ENCODE peak calls at places on chromosomes 1 and 21, in ten cellular contexts. One of them, this sample, is unnamed.
A peak's percentile ranks its signal among the peaks of the same experiment; 100 is the strongest.

GRCh38 chr21:16082038-16082816 is 352.4 kb downstream of the USP25 start:
- DNase-seq in nucleus accumbens: no peak
- DNase-seq in WTC11: no peak
- DNase-seq in stomach: no peak
- DNase-seq in B cell: no peak
- DNase-seq in NCI-H1436: peak; percentile 8
- DNase-seq in adrenal gland: no peak
- DNase-seq in activated T-helper 2 cell treated with anti-CD3 and anti-CD28 coated beads, Interferon-gamma antibody, Interleukin-2, Interleukin-4, amounts not matched to agents 10 μg/mL and 5 μg/mL and 100 μg/mL, durations not matched to agents 14 hours and 24 hours and 36 hours: no peak
- DNase-seq in activated CD8-positive, alpha-beta memory T cell treated with anti-CD3 and anti-CD28 coated beads, Interleukin-2, amount 50 U/mL, for 48 hours: no peak
- DNase-seq in stimulated activated CD4-positive, alpha-beta T cell treated with anti-CD3 and anti-CD28 coated beads, Interleukin-12 subunit alpha, Interleukin-12 subunit beta, amount 100 ng/mL, for 4 hours: no peak
- DNase-seq in this sample: no peak

GRCh38 chr1:48495166-48495565 is 23.2 kb upstream of the SPATA6 start:
- DNase-seq in B cell: no peak
- DNase-seq in NCI-H1436: no peak
- DNase-seq in nucleus accumbens: no peak
- DNase-seq in WTC11: no peak
- DNase-seq in stimulated activated CD4-positive, alpha-beta T cell treated with anti-CD3 and anti-CD28 coated beads, Interleukin-12 subunit alpha, Interleukin-12 subunit beta, amount 100 ng/mL, for 4 hours: no peak
- DNase-seq in adrenal gland: no peak
- DNase-seq in activated T-helper 2 cell treated with anti-CD3 and anti-CD28 coated beads, Interferon-gamma antibody, Interleukin-2, Interleukin-4, amounts not matched to agents 10 μg/mL and 5 μg/mL and 100 μg/mL, durations not matched to agents 14 hours and 24 hours and 36 hours: no peak
- DNase-seq in activated CD8-positive, alpha-beta memory T cell treated with anti-CD3 and anti-CD28 coated beads, Interleukin-2, amount 50 U/mL, for 48 hours: no peak
- DNase-seq in stomach: no peak
- DNase-seq in this sample: no peak

GRCh38 chr1:86064899-86065298 is 91.7 kb downstream of the COL24A1 start:
- DNase-seq in stimulated activated CD4-positive, alpha-beta T cell treated with anti-CD3 and anti-CD28 coated beads, Interleukin-12 subunit alpha, Interleukin-12 subunit beta, amount 100 ng/mL, for 4 hours: no peak
- DNase-seq in WTC11: no peak
- DNase-seq in adrenal gland: no peak
- DNase-seq in activated CD8-positive, alpha-beta memory T cell treated with anti-CD3 and anti-CD28 coated beads, Interleukin-2, amount 50 U/mL, for 48 hours: no peak
- DNase-seq in nucleus accumbens: no peak
- DNase-seq in B cell: no peak
- DNase-seq in stomach: no peak
- DNase-seq in NCI-H1436: no peak
- DNase-seq in activated T-helper 2 cell treated with anti-CD3 and anti-CD28 coated beads, Interferon-gamma antibody, Interleukin-2, Interleukin-4, amounts not matched to agents 10 μg/mL and 5 μg/mL and 100 μg/mL, durations not matched to agents 14 hours and 24 hours and 36 hours: no peak
- DNase-seq in this sample: no peak

GRCh38 chr21:34988625-34989024 is 60.5 kb downstream of the RUNX1 start:
- DNase-seq in activated T-helper 2 cell treated with anti-CD3 and anti-CD28 coated beads, Interferon-gamma antibody, Interleukin-2, Interleukin-4, amounts not matched to agents 10 μg/mL and 5 μg/mL and 100 μg/mL, durations not matched to agents 14 hours and 24 hours and 36 hours: no peak
- DNase-seq in NCI-H1436: no peak
- DNase-seq in adrenal gland: no peak
- DNase-seq in WTC11: no peak
- DNase-seq in activated CD8-positive, alpha-beta memory T cell treated with anti-CD3 and anti-CD28 coated beads, Interleukin-2, amount 50 U/mL, for 48 hours: no peak
- DNase-seq in stimulated activated CD4-positive, alpha-beta T cell treated with anti-CD3 and anti-CD28 coated beads, Interleukin-12 subunit alpha, Interleukin-12 subunit beta, amount 100 ng/mL, for 4 hours: no peak
- DNase-seq in B cell: no peak
- DNase-seq in nucleus accumbens: no peak
- DNase-seq in stomach: no peak
- DNase-seq in this sample: no peak

GRCh38 chr1:107093385-107093784 is 36.9 kb downstream of the PRMT6 start:
- DNase-seq in adrenal gland: no peak
- DNase-seq in stomach: no peak
- DNase-seq in B cell: no peak
- DNase-seq in WTC11: no peak
- DNase-seq in stimulated activated CD4-positive, alpha-beta T cell treated with anti-CD3 and anti-CD28 coated beads, Interleukin-12 subunit alpha, Interleukin-12 subunit beta, amount 100 ng/mL, for 4 hours: no peak
- DNase-seq in activated CD8-positive, alpha-beta memory T cell treated with anti-CD3 and anti-CD28 coated beads, Interleukin-2, amount 50 U/mL, for 48 hours: no peak
- DNase-seq in activated T-helper 2 cell treated with anti-CD3 and anti-CD28 coated beads, Interferon-gamma antibody, Interleukin-2, Interleukin-4, amounts not matched to agents 10 μg/mL and 5 μg/mL and 100 μg/mL, durations not matched to agents 14 hours and 24 hours and 36 hours: no peak
- DNase-seq in NCI-H1436: no peak
- DNase-seq in nucleus accumbens: no peak
- DNase-seq in this sample: no peak

GRCh38 chr21:26116456-26117011 is 54.0 kb downstream of the APP start:
- DNase-seq in adrenal gland: no peak
- DNase-seq in nucleus accumbens: no peak
- DNase-seq in NCI-H1436: no peak
- DNase-seq in stomach: no peak
- DNase-seq in stimulated activated CD4-positive, alpha-beta T cell treated with anti-CD3 and anti-CD28 coated beads, Interleukin-12 subunit alpha, Interleukin-12 subunit beta, amount 100 ng/mL, for 4 hours: no peak
- DNase-seq in activated CD8-positive, alpha-beta memory T cell treated with anti-CD3 and anti-CD28 coated beads, Interleukin-2, amount 50 U/mL, for 48 hours: no peak
- DNase-seq in activated T-helper 2 cell treated with anti-CD3 and anti-CD28 coated beads, Interferon-gamma antibody, Interleukin-2, Interleukin-4, amounts not matched to agents 10 μg/mL and 5 μg/mL and 100 μg/mL, durations not matched to agents 14 hours and 24 hours and 36 hours: no peak
- DNase-seq in B cell: no peak
- DNase-seq in WTC11: no peak
- DNase-seq in this sample: no peak

GRCh38 chr1:153540394-153541361 is at the start of gene S100A5:
- DNase-seq in WTC11: no peak
- DNase-seq in stimulated activated CD4-positive, alpha-beta T cell treated with anti-CD3 and anti-CD28 coated beads, Interleukin-12 subunit alpha, Interleukin-12 subunit beta, amount 100 ng/mL, for 4 hours: no peak
- DNase-seq in stomach: no peak
- DNase-seq in NCI-H1436: no peak
- DNase-seq in activated T-helper 2 cell treated with anti-CD3 and anti-CD28 coated beads, Interferon-gamma antibody, Interleukin-2, Interleukin-4, amounts not matched to agents 10 μg/mL and 5 μg/mL and 100 μg/mL, durations not matched to agents 14 hours and 24 hours and 36 hours: peak; percentile 49
- DNase-seq in activated CD8-positive, alpha-beta memory T cell treated with anti-CD3 and anti-CD28 coated beads, Interleukin-2, amount 50 U/mL, for 48 hours: no peak
- DNase-seq in B cell: peak; percentile 52
- DNase-seq in adrenal gland: no peak
- DNase-seq in nucleus accumbens: no peak
- DNase-seq in this sample: peak; percentile 41

GRCh38 chr1:51314974-51315373 is 15.4 kb downstream of the TTC39A start:
- DNase-seq in stimulated activated CD4-positive, alpha-beta T cell treated with anti-CD3 and anti-CD28 coated beads, Interleukin-12 subunit alpha, Interleukin-12 subunit beta, amount 100 ng/mL, for 4 hours: no peak
- DNase-seq in activated T-helper 2 cell treated with anti-CD3 and anti-CD28 coated beads, Interferon-gamma antibody, Interleukin-2, Interleukin-4, amounts not matched to agents 10 μg/mL and 5 μg/mL and 100 μg/mL, durations not matched to agents 14 hours and 24 hours and 36 hours: no peak
- DNase-seq in adrenal gland: no peak
- DNase-seq in WTC11: no peak
- DNase-seq in nucleus accumbens: no peak
- DNase-seq in NCI-H1436: no peak
- DNase-seq in B cell: no peak
- DNase-seq in activated CD8-positive, alpha-beta memory T cell treated with anti-CD3 and anti-CD28 coated beads, Interleukin-2, amount 50 U/mL, for 48 hours: no peak
- DNase-seq in stomach: peak; percentile 59
- DNase-seq in this sample: no peak

GRCh38 chr1:230867903-230868735 is at the start of gene C1orf198:
- DNase-seq in nucleus accumbens: peak; percentile 81
- DNase-seq in B cell: peak; percentile 95
- DNase-seq in activated T-helper 2 cell treated with anti-CD3 and anti-CD28 coated beads, Interferon-gamma antibody, Interleukin-2, Interleukin-4, amounts not matched to agents 10 μg/mL and 5 μg/mL and 100 μg/mL, durations not matched to agents 14 hours and 24 hours and 36 hours: peak; percentile 67
- DNase-seq in NCI-H1436: peak; percentile 68
- DNase-seq in activated CD8-positive, alpha-beta memory T cell treated with anti-CD3 and anti-CD28 coated beads, Interleukin-2, amount 50 U/mL, for 48 hours: peak; percentile 92
- DNase-seq in stimulated activated CD4-positive, alpha-beta T cell treated with anti-CD3 and anti-CD28 coated beads, Interleukin-12 subunit alpha, Interleukin-12 subunit beta, amount 100 ng/mL, for 4 hours: peak; percentile 80
- DNase-seq in adrenal gland: peak; percentile 71
- DNase-seq in WTC11: peak; percentile 79
- DNase-seq in stomach: peak; percentile 78
- DNase-seq in this sample: peak; percentile 57

GRCh38 chr1:221809101-221810029 is 67.5 kb upstream of the DUSP10 start:
- DNase-seq in activated T-helper 2 cell treated with anti-CD3 and anti-CD28 coated beads, Interferon-gamma antibody, Interleukin-2, Interleukin-4, amounts not matched to agents 10 μg/mL and 5 μg/mL and 100 μg/mL, durations not matched to agents 14 hours and 24 hours and 36 hours: no peak
- DNase-seq in nucleus accumbens: no peak
- DNase-seq in stimulated activated CD4-positive, alpha-beta T cell treated with anti-CD3 and anti-CD28 coated beads, Interleukin-12 subunit alpha, Interleukin-12 subunit beta, amount 100 ng/mL, for 4 hours: no peak
- DNase-seq in stomach: no peak
- DNase-seq in NCI-H1436: no peak
- DNase-seq in adrenal gland: no peak
- DNase-seq in B cell: no peak
- DNase-seq in activated CD8-positive, alpha-beta memory T cell treated with anti-CD3 and anti-CD28 coated beads, Interleukin-2, amount 50 U/mL, for 48 hours: no peak
- DNase-seq in WTC11: no peak
- DNase-seq in this sample: no peak

GRCh38 chr1:165773324-165773965 is 4.8 kb upstream of the TMCO1 start:
- DNase-seq in stomach: no peak
- DNase-seq in stimulated activated CD4-positive, alpha-beta T cell treated with anti-CD3 and anti-CD28 coated beads, Interleukin-12 subunit alpha, Interleukin-12 subunit beta, amount 100 ng/mL, for 4 hours: no peak
- DNase-seq in activated T-helper 2 cell treated with anti-CD3 and anti-CD28 coated beads, Interferon-gamma antibody, Interleukin-2, Interleukin-4, amounts not matched to agents 10 μg/mL and 5 μg/mL and 100 μg/mL, durations not matched to agents 14 hours and 24 hours and 36 hours: no peak
- DNase-seq in NCI-H1436: no peak
- DNase-seq in adrenal gland: peak; percentile 34
- DNase-seq in B cell: no peak
- DNase-seq in WTC11: no peak
- DNase-seq in nucleus accumbens: no peak
- DNase-seq in activated CD8-positive, alpha-beta memory T cell treated with anti-CD3 and anti-CD28 coated beads, Interleukin-2, amount 50 U/mL, for 48 hours: no peak
- DNase-seq in this sample: no peak

GRCh38 chr1:206714331-206715058 is 29.8 kb downstream of the MAPKAPK2 start:
- DNase-seq in stimulated activated CD4-positive, alpha-beta T cell treated with anti-CD3 and anti-CD28 coated beads, Interleukin-12 subunit alpha, Interleukin-12 subunit beta, amount 100 ng/mL, for 4 hours: no peak
- DNase-seq in stomach: no peak
- DNase-seq in NCI-H1436: no peak
- DNase-seq in adrenal gland: peak; percentile 79
- DNase-seq in activated CD8-positive, alpha-beta memory T cell treated with anti-CD3 and anti-CD28 coated beads, Interleukin-2, amount 50 U/mL, for 48 hours: no peak
- DNase-seq in activated T-helper 2 cell treated with anti-CD3 and anti-CD28 coated beads, Interferon-gamma antibody, Interleukin-2, Interleukin-4, amounts not matched to agents 10 μg/mL and 5 μg/mL and 100 μg/mL, durations not matched to agents 14 hours and 24 hours and 36 hours: no peak
- DNase-seq in WTC11: no peak
- DNase-seq in B cell: no peak
- DNase-seq in nucleus accumbens: no peak
- DNase-seq in this sample: peak; percentile 52

GRCh38 chr21:26099610-26100219 is 70.9 kb downstream of the APP start:
- DNase-seq in nucleus accumbens: no peak
- DNase-seq in adrenal gland: no peak
- DNase-seq in WTC11: no peak
- DNase-seq in NCI-H1436: peak; percentile 51
- DNase-seq in stomach: no peak
- DNase-seq in activated CD8-positive, alpha-beta memory T cell treated with anti-CD3 and anti-CD28 coated beads, Interleukin-2, amount 50 U/mL, for 48 hours: no peak
- DNase-seq in B cell: no peak
- DNase-seq in stimulated activated CD4-positive, alpha-beta T cell treated with anti-CD3 and anti-CD28 coated beads, Interleukin-12 subunit alpha, Interleukin-12 subunit beta, amount 100 ng/mL, for 4 hours: no peak
- DNase-seq in activated T-helper 2 cell treated with anti-CD3 and anti-CD28 coated beads, Interferon-gamma antibody, Interleukin-2, Interleukin-4, amounts not matched to agents 10 μg/mL and 5 μg/mL and 100 μg/mL, durations not matched to agents 14 hours and 24 hours and 36 hours: no peak
- DNase-seq in this sample: no peak

GRCh38 chr1:109782514-109782913 is 18.8 kb upstream of the EPS8L3 start:
- DNase-seq in WTC11: peak; percentile 31
- DNase-seq in stimulated activated CD4-positive, alpha-beta T cell treated with anti-CD3 and anti-CD28 coated beads, Interleukin-12 subunit alpha, Interleukin-12 subunit beta, amount 100 ng/mL, for 4 hours: no peak
- DNase-seq in stomach: no peak
- DNase-seq in NCI-H1436: no peak
- DNase-seq in adrenal gland: no peak
- DNase-seq in activated T-helper 2 cell treated with anti-CD3 and anti-CD28 coated beads, Interferon-gamma antibody, Interleukin-2, Interleukin-4, amounts not matched to agents 10 μg/mL and 5 μg/mL and 100 μg/mL, durations not matched to agents 14 hours and 24 hours and 36 hours: no peak
- DNase-seq in B cell: no peak
- DNase-seq in activated CD8-positive, alpha-beta memory T cell treated with anti-CD3 and anti-CD28 coated beads, Interleukin-2, amount 50 U/mL, for 48 hours: no peak
- DNase-seq in nucleus accumbens: no peak
- DNase-seq in this sample: no peak

GRCh38 chr1:1616045-1616821 is 933 bp downstream of the MIB2 start:
- DNase-seq in stimulated activated CD4-positive, alpha-beta T cell treated with anti-CD3 and anti-CD28 coated beads, Interleukin-12 subunit alpha, Interleukin-12 subunit beta, amount 100 ng/mL, for 4 hours: peak; percentile 52
- DNase-seq in nucleus accumbens: no peak
- DNase-seq in adrenal gland: peak; percentile 69
- DNase-seq in B cell: peak; percentile 91
- DNase-seq in stomach: peak; percentile 58
- DNase-seq in activated CD8-positive, alpha-beta memory T cell treated with anti-CD3 and anti-CD28 coated beads, Interleukin-2, amount 50 U/mL, for 48 hours: no peak
- DNase-seq in WTC11: peak; percentile 15
- DNase-seq in NCI-H1436: no peak
- DNase-seq in activated T-helper 2 cell treated with anti-CD3 and anti-CD28 coated beads, Interferon-gamma antibody, Interleukin-2, Interleukin-4, amounts not matched to agents 10 μg/mL and 5 μg/mL and 100 μg/mL, durations not matched to agents 14 hours and 24 hours and 36 hours: peak; percentile 40
- DNase-seq in this sample: peak; percentile 32

GRCh38 chr21:31554511-31555022 is 104.9 kb upstream of the SOD1 start:
- DNase-seq in adrenal gland: no peak
- DNase-seq in stimulated activated CD4-positive, alpha-beta T cell treated with anti-CD3 and anti-CD28 coated beads, Interleukin-12 subunit alpha, Interleukin-12 subunit beta, amount 100 ng/mL, for 4 hours: peak; percentile 21
- DNase-seq in activated T-helper 2 cell treated with anti-CD3 and anti-CD28 coated beads, Interferon-gamma antibody, Interleukin-2, Interleukin-4, amounts not matched to agents 10 μg/mL and 5 μg/mL and 100 μg/mL, durations not matched to agents 14 hours and 24 hours and 36 hours: peak; percentile 18
- DNase-seq in activated CD8-positive, alpha-beta memory T cell treated with anti-CD3 and anti-CD28 coated beads, Interleukin-2, amount 50 U/mL, for 48 hours: peak; percentile 64
- DNase-seq in NCI-H1436: no peak
- DNase-seq in nucleus accumbens: peak; percentile 40
- DNase-seq in stomach: no peak
- DNase-seq in B cell: no peak
- DNase-seq in WTC11: no peak
- DNase-seq in this sample: no peak

GRCh38 chr1:97489834-97490233 is 431.0 kb downstream of the DPYD start:
- DNase-seq in stimulated activated CD4-positive, alpha-beta T cell treated with anti-CD3 and anti-CD28 coated beads, Interleukin-12 subunit alpha, Interleukin-12 subunit beta, amount 100 ng/mL, for 4 hours: no peak
- DNase-seq in WTC11: no peak
- DNase-seq in adrenal gland: no peak
- DNase-seq in activated CD8-positive, alpha-beta memory T cell treated with anti-CD3 and anti-CD28 coated beads, Interleukin-2, amount 50 U/mL, for 48 hours: no peak
- DNase-seq in activated T-helper 2 cell treated with anti-CD3 and anti-CD28 coated beads, Interferon-gamma antibody, Interleukin-2, Interleukin-4, amounts not matched to agents 10 μg/mL and 5 μg/mL and 100 μg/mL, durations not matched to agents 14 hours and 24 hours and 36 hours: no peak
- DNase-seq in B cell: no peak
- DNase-seq in NCI-H1436: no peak
- DNase-seq in stomach: no peak
- DNase-seq in nucleus accumbens: no peak
- DNase-seq in this sample: no peak

GRCh38 chr1:76124196-76124595 is 49.6 kb downstream of the ST6GALNAC3 start:
- DNase-seq in activated CD8-positive, alpha-beta memory T cell treated with anti-CD3 and anti-CD28 coated beads, Interleukin-2, amount 50 U/mL, for 48 hours: no peak
- DNase-seq in NCI-H1436: no peak
- DNase-seq in stimulated activated CD4-positive, alpha-beta T cell treated with anti-CD3 and anti-CD28 coated beads, Interleukin-12 subunit alpha, Interleukin-12 subunit beta, amount 100 ng/mL, for 4 hours: no peak
- DNase-seq in WTC11: no peak
- DNase-seq in B cell: no peak
- DNase-seq in adrenal gland: no peak
- DNase-seq in activated T-helper 2 cell treated with anti-CD3 and anti-CD28 coated beads, Interferon-gamma antibody, Interleukin-2, Interleukin-4, amounts not matched to agents 10 μg/mL and 5 μg/mL and 100 μg/mL, durations not matched to agents 14 hours and 24 hours and 36 hours: no peak
- DNase-seq in nucleus accumbens: no peak
- DNase-seq in stomach: no peak
- DNase-seq in this sample: no peak

GRCh38 chr21:43916691-43917514 is 51.9 kb downstream of the AGPAT3 start:
- DNase-seq in stimulated activated CD4-positive, alpha-beta T cell treated with anti-CD3 and anti-CD28 coated beads, Interleukin-12 subunit alpha, Interleukin-12 subunit beta, amount 100 ng/mL, for 4 hours: peak; percentile 51
- DNase-seq in NCI-H1436: no peak
- DNase-seq in adrenal gland: no peak
- DNase-seq in nucleus accumbens: no peak
- DNase-seq in activated CD8-positive, alpha-beta memory T cell treated with anti-CD3 and anti-CD28 coated beads, Interleukin-2, amount 50 U/mL, for 48 hours: peak; percentile 81
- DNase-seq in activated T-helper 2 cell treated with anti-CD3 and anti-CD28 coated beads, Interferon-gamma antibody, Interleukin-2, Interleukin-4, amounts not matched to agents 10 μg/mL and 5 μg/mL and 100 μg/mL, durations not matched to agents 14 hours and 24 hours and 36 hours: peak; percentile 62
- DNase-seq in WTC11: no peak
- DNase-seq in B cell: peak; percentile 81
- DNase-seq in stomach: no peak
- DNase-seq in this sample: peak; percentile 63

GRCh38 chr1:109295712-109296415 is 10.9 kb downstream of the MYBPHL start:
- DNase-seq in stimulated activated CD4-positive, alpha-beta T cell treated with anti-CD3 and anti-CD28 coated beads, Interleukin-12 subunit alpha, Interleukin-12 subunit beta, amount 100 ng/mL, for 4 hours: no peak
- DNase-seq in adrenal gland: no peak
- DNase-seq in activated CD8-positive, alpha-beta memory T cell treated with anti-CD3 and anti-CD28 coated beads, Interleukin-2, amount 50 U/mL, for 48 hours: no peak
- DNase-seq in stomach: no peak
- DNase-seq in activated T-helper 2 cell treated with anti-CD3 and anti-CD28 coated beads, Interferon-gamma antibody, Interleukin-2, Interleukin-4, amounts not matched to agents 10 μg/mL and 5 μg/mL and 100 μg/mL, durations not matched to agents 14 hours and 24 hours and 36 hours: no peak
- DNase-seq in WTC11: no peak
- DNase-seq in NCI-H1436: no peak
- DNase-seq in nucleus accumbens: no peak
- DNase-seq in B cell: no peak
- DNase-seq in this sample: no peak

GRCh38 chr1:172533511-172534116 is 664 bp downstream of the SUCO start:
- DNase-seq in WTC11: no peak
- DNase-seq in activated CD8-positive, alpha-beta memory T cell treated with anti-CD3 and anti-CD28 coated beads, Interleukin-2, amount 50 U/mL, for 48 hours: peak; percentile 65
- DNase-seq in B cell: peak; percentile 62
- DNase-seq in activated T-helper 2 cell treated with anti-CD3 and anti-CD28 coated beads, Interferon-gamma antibody, Interleukin-2, Interleukin-4, amounts not matched to agents 10 μg/mL and 5 μg/mL and 100 μg/mL, durations not matched to agents 14 hours and 24 hours and 36 hours: peak; percentile 36
- DNase-seq in NCI-H1436: peak; percentile 51
- DNase-seq in adrenal gland: peak; percentile 23
- DNase-seq in stomach: peak; percentile 30
- DNase-seq in nucleus accumbens: no peak
- DNase-seq in stimulated activated CD4-positive, alpha-beta T cell treated with anti-CD3 and anti-CD28 coated beads, Interleukin-12 subunit alpha, Interleukin-12 subunit beta, amount 100 ng/mL, for 4 hours: peak; percentile 13
- DNase-seq in this sample: no peak

GRCh38 chr1:99239690-99240089 is 24.6 kb upstream of the PLPPR4 start:
- DNase-seq in nucleus accumbens: no peak
- DNase-seq in NCI-H1436: no peak
- DNase-seq in activated CD8-positive, alpha-beta memory T cell treated with anti-CD3 and anti-CD28 coated beads, Interleukin-2, amount 50 U/mL, for 48 hours: no peak
- DNase-seq in WTC11: peak; percentile 11
- DNase-seq in B cell: no peak
- DNase-seq in adrenal gland: no peak
- DNase-seq in activated T-helper 2 cell treated with anti-CD3 and anti-CD28 coated beads, Interferon-gamma antibody, Interleukin-2, Interleukin-4, amounts not matched to agents 10 μg/mL and 5 μg/mL and 100 μg/mL, durations not matched to agents 14 hours and 24 hours and 36 hours: no peak
- DNase-seq in stimulated activated CD4-positive, alpha-beta T cell treated with anti-CD3 and anti-CD28 coated beads, Interleukin-12 subunit alpha, Interleukin-12 subunit beta, amount 100 ng/mL, for 4 hours: no peak
- DNase-seq in stomach: no peak
- DNase-seq in this sample: no peak

GRCh38 chr1:17922833-17923232 is 167.7 kb downstream of the ACTL8 start:
- DNase-seq in B cell: no peak
- DNase-seq in stomach: peak; percentile 36
- DNase-seq in adrenal gland: peak; percentile 58
- DNase-seq in stimulated activated CD4-positive, alpha-beta T cell treated with anti-CD3 and anti-CD28 coated beads, Interleukin-12 subunit alpha, Interleukin-12 subunit beta, amount 100 ng/mL, for 4 hours: no peak
- DNase-seq in activated CD8-positive, alpha-beta memory T cell treated with anti-CD3 and anti-CD28 coated beads, Interleukin-2, amount 50 U/mL, for 48 hours: no peak
- DNase-seq in activated T-helper 2 cell treated with anti-CD3 and anti-CD28 coated beads, Interferon-gamma antibody, Interleukin-2, Interleukin-4, amounts not matched to agents 10 μg/mL and 5 μg/mL and 100 μg/mL, durations not matched to agents 14 hours and 24 hours and 36 hours: no peak
- DNase-seq in nucleus accumbens: no peak
- DNase-seq in NCI-H1436: peak; percentile 77
- DNase-seq in WTC11: peak; percentile 72
- DNase-seq in this sample: no peak

GRCh38 chr1:91036894-91037829 is 15.3 kb upstream of the ZNF644 start:
- DNase-seq in stomach: no peak
- DNase-seq in WTC11: no peak
- DNase-seq in stimulated activated CD4-positive, alpha-beta T cell treated with anti-CD3 and anti-CD28 coated beads, Interleukin-12 subunit alpha, Interleukin-12 subunit beta, amount 100 ng/mL, for 4 hours: no peak
- DNase-seq in B cell: no peak
- DNase-seq in adrenal gland: no peak
- DNase-seq in NCI-H1436: no peak
- DNase-seq in nucleus accumbens: no peak
- DNase-seq in activated CD8-positive, alpha-beta memory T cell treated with anti-CD3 and anti-CD28 coated beads, Interleukin-2, amount 50 U/mL, for 48 hours: no peak
- DNase-seq in activated T-helper 2 cell treated with anti-CD3 and anti-CD28 coated beads, Interferon-gamma antibody, Interleukin-2, Interleukin-4, amounts not matched to agents 10 μg/mL and 5 μg/mL and 100 μg/mL, durations not matched to agents 14 hours and 24 hours and 36 hours: no peak
- DNase-seq in this sample: no peak

GRCh38 chr1:179941439-179941838 is 13.2 kb upstream of the CEP350 start:
- DNase-seq in activated CD8-positive, alpha-beta memory T cell treated with anti-CD3 and anti-CD28 coated beads, Interleukin-2, amount 50 U/mL, for 48 hours: no peak
- DNase-seq in nucleus accumbens: no peak
- DNase-seq in activated T-helper 2 cell treated with anti-CD3 and anti-CD28 coated beads, Interferon-gamma antibody, Interleukin-2, Interleukin-4, amounts not matched to agents 10 μg/mL and 5 μg/mL and 100 μg/mL, durations not matched to agents 14 hours and 24 hours and 36 hours: no peak
- DNase-seq in NCI-H1436: no peak
- DNase-seq in stimulated activated CD4-positive, alpha-beta T cell treated with anti-CD3 and anti-CD28 coated beads, Interleukin-12 subunit alpha, Interleukin-12 subunit beta, amount 100 ng/mL, for 4 hours: no peak
- DNase-seq in B cell: no peak
- DNase-seq in adrenal gland: no peak
- DNase-seq in WTC11: no peak
- DNase-seq in stomach: no peak
- DNase-seq in this sample: no peak

GRCh38 chr1:150973826-150974579 is 632 bp downstream of the CERS2 start:
- DNase-seq in adrenal gland: peak; percentile 42
- DNase-seq in activated T-helper 2 cell treated with anti-CD3 and anti-CD28 coated beads, Interferon-gamma antibody, Interleukin-2, Interleukin-4, amounts not matched to agents 10 μg/mL and 5 μg/mL and 100 μg/mL, durations not matched to agents 14 hours and 24 hours and 36 hours: peak; percentile 33
- DNase-seq in nucleus accumbens: peak; percentile 35
- DNase-seq in activated CD8-positive, alpha-beta memory T cell treated with anti-CD3 and anti-CD28 coated beads, Interleukin-2, amount 50 U/mL, for 48 hours: peak; percentile 78
- DNase-seq in stomach: peak; percentile 48
- DNase-seq in B cell: peak; percentile 85
- DNase-seq in stimulated activated CD4-positive, alpha-beta T cell treated with anti-CD3 and anti-CD28 coated beads, Interleukin-12 subunit alpha, Interleukin-12 subunit beta, amount 100 ng/mL, for 4 hours: peak; percentile 40
- DNase-seq in NCI-H1436: no peak
- DNase-seq in WTC11: peak; percentile 39
- DNase-seq in this sample: peak; percentile 17

GRCh38 chr1:235011064-235011598 is 117.5 kb downstream of the TOMM20 start:
- DNase-seq in activated CD8-positive, alpha-beta memory T cell treated with anti-CD3 and anti-CD28 coated beads, Interleukin-2, amount 50 U/mL, for 48 hours: peak; percentile 82
- DNase-seq in activated T-helper 2 cell treated with anti-CD3 and anti-CD28 coated beads, Interferon-gamma antibody, Interleukin-2, Interleukin-4, amounts not matched to agents 10 μg/mL and 5 μg/mL and 100 μg/mL, durations not matched to agents 14 hours and 24 hours and 36 hours: peak; percentile 48
- DNase-seq in stomach: no peak
- DNase-seq in B cell: peak; percentile 60
- DNase-seq in adrenal gland: no peak
- DNase-seq in stimulated activated CD4-positive, alpha-beta T cell treated with anti-CD3 and anti-CD28 coated beads, Interleukin-12 subunit alpha, Interleukin-12 subunit beta, amount 100 ng/mL, for 4 hours: peak; percentile 65
- DNase-seq in WTC11: no peak
- DNase-seq in nucleus accumbens: no peak
- DNase-seq in NCI-H1436: no peak
- DNase-seq in this sample: peak; percentile 38

GRCh38 chr1:168348146-168348709 is 67.6 kb downstream of the TBX19 start:
- DNase-seq in B cell: peak; percentile 35
- DNase-seq in activated T-helper 2 cell treated with anti-CD3 and anti-CD28 coated beads, Interferon-gamma antibody, Interleukin-2, Interleukin-4, amounts not matched to agents 10 μg/mL and 5 μg/mL and 100 μg/mL, durations not matched to agents 14 hours and 24 hours and 36 hours: no peak
- DNase-seq in WTC11: no peak
- DNase-seq in adrenal gland: no peak
- DNase-seq in stimulated activated CD4-positive, alpha-beta T cell treated with anti-CD3 and anti-CD28 coated beads, Interleukin-12 subunit alpha, Interleukin-12 subunit beta, amount 100 ng/mL, for 4 hours: no peak
- DNase-seq in nucleus accumbens: no peak
- DNase-seq in stomach: no peak
- DNase-seq in NCI-H1436: no peak
- DNase-seq in activated CD8-positive, alpha-beta memory T cell treated with anti-CD3 and anti-CD28 coated beads, Interleukin-2, amount 50 U/mL, for 48 hours: no peak
- DNase-seq in this sample: no peak

This sample was measured in effector memory CD8-positive, alpha-beta T cell.